ENCODE peak calls at places on chromosomes 1 and 21, in four cellular contexts. J, S, T and N are unnamed samples.

GRCh38 chr1:161261859-161262225 is 3.3 kb downstream of the PCP4L1 start:
- DNase-seq in J (no peak), S (no peak), T (no peak), N (no peak)

GRCh38 chr1:78884685-78885452 is 121.7 kb downstream of the ADGRL4 start:
- DNase-seq in S (no peak), J (no peak), T (no peak), N (peak; percentile 21)

GRCh38 chr1:47664356-47664755 is 226.5 kb downstream of the FOXD2 start:
- DNase-seq in S (no peak), T (no peak), J (no peak), N (no peak)

GRCh38 chr1:54230507-54231339 is 30.8 kb downstream of the MRPL37 start:
- DNase-seq in T (no peak), J (no peak), S (no peak), N (no peak)

GRCh38 chr1:154838988-154839387 is 31.1 kb downstream of the KCNN3 start:
- DNase-seq in J (no peak), T (no peak), S (no peak), N (no peak)

GRCh38 chr1:173568483-173568882 is 34.4 kb downstream of the SLC9C2 start:
- DNase-seq in J (no peak), T (no peak), S (no peak), N (no peak)

GRCh38 chr1:225428879-225429455 is 1.1 kb upstream of the LBR start:
- DNase-seq in J (no peak), T (no peak), S (no peak), N (no peak)

GRCh38 chr1:114219247-114219872 is 65.7 kb upstream of the SYT6 start:
- DNase-seq in T (no peak), S (peak; percentile 18), J (no peak), N (peak; percentile 2)

GRCh38 chr1:74053407-74053806 is 144.6 kb downstream of the LRRIQ3 start:
- DNase-seq in T (no peak), J (no peak), S (no peak), N (peak; percentile 0)

GRCh38 chr1:25529518-25530347 is 13.7 kb upstream of the LDLRAP1 start:
- DNase-seq in J (no peak), S (no peak), T (no peak), N (no peak)

GRCh38 chr1:229434005-229434640 is at the start of gene ACTA1:
- DNase-seq in S (no peak), J (no peak), T (no peak), N (no peak)

GRCh38 chr1:77794550-77794949 is 15.1 kb downstream of the MIGA1 start:
- DNase-seq in J (no peak), S (no peak), T (no peak), N (no peak)

GRCh38 chr1:245858683-245859509 is 648.2 kb downstream of the SMYD3 start:
- DNase-seq in T (no peak), J (no peak), S (no peak), N (peak; percentile 72)

GRCh38 chr1:47298025-47298699 is 15.8 kb downstream of the STIL start:
- DNase-seq in J (no peak), S (no peak), T (no peak), N (no peak)

GRCh38 chr1:78277253-78277652 is 213.5 kb upstream of the PTGFR start:
- DNase-seq in S (no peak), J (no peak), T (no peak), N (peak; percentile 85)

GRCh38 chr1:243493156-243494129 is 237.6 kb downstream of the SDCCAG8 start:
- DNase-seq in J (no peak), T (no peak), S (no peak), N (peak; percentile 61)

GRCh38 chr1:105027838-105028471 is 1278.3 kb downstream of the AMY1C start:
- DNase-seq in J (no peak), T (no peak), S (no peak), N (no peak)
- TF ChIP-seq MAFK in J (no peak), T (no peak), S (no peak), N (no peak)

GRCh38 chr1:52367272-52367671 is 1.3 kb upstream of the CC2D1B start:
- DNase-seq in T (no peak), J (no peak), S (no peak), N (no peak)

GRCh38 chr1:52364235-52364839 is 1.7 kb downstream of the CC2D1B start:
- DNase-seq in S (no peak), T (no peak), J (no peak), N (no peak)

GRCh38 chr1:52366517-52366827 is 467 bp upstream of the CC2D1B start:
- DNase-seq in S (no peak), J (no peak), T (no peak), N (no peak)

GRCh38 chr1:52365091-52365745 is 787 bp downstream of the CC2D1B start:
- DNase-seq in S (peak; percentile 78), J (peak; percentile 62), T (no peak), N (peak; percentile 69)

DNA sequence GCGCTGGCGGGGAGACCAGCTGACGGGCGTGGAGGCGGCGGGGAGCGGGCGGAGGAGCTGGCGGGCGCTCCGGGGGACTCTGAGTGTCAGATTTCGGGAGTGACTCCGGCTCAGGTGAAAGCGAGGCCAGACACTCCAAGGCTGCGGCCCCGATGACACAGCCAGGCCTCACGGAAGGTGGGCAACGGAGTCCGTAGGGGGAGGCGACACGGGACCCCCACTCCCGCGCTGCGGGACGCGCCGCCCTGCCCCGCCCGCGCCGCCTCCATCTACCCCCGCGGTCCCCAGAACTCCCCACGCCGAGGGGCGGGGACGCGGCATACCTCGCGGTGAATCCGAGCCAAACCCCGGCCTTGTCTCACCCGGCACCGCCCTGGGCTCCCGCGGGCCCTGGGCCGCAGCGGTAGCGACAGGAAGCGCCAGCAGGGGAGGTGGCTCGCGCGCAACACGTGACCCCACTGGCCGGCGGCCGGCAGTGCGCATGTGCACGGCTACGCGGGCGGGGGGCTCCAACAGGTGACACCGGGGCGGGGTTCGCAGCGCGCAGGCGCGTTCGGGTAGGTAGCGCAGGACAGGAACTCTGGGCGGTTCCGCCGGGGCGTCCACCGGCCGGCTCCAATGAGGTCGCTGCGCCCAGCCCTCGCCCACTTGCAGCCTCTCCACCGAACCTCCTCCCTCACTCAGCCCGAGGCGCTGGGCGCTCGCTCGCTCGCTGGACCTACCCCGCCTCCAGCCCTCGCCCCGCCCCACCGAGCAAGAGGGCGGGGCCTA is at the start of gene CC2D1B:
- DNase-seq in S (peak; percentile 100), J (peak; percentile 91), T (peak; percentile 95), N (peak; percentile 94)
- TF ChIP-seq MAFK in S (peak; percentile 4), J (no peak), T (no peak), N (no peak)

GRCh38 chr21:45209685-45210284 is 77.9 kb downstream of the POFUT2 start:
- DNase-seq in S (no peak), T (no peak), J (no peak), N (no peak)

GRCh38 chr21:45210461-45210983 is 77.2 kb downstream of the POFUT2 start:
- DNase-seq in S (no peak), J (no peak), T (no peak), N (no peak)

GRCh38 chr21:45209046-45209445 is 78.6 kb downstream of the POFUT2 start:
- DNase-seq in J (no peak), S (no peak), T (no peak), N (peak; percentile 87)

GRCh38 chr21:45208627-45208951 is 79.1 kb downstream of the POFUT2 start:
- DNase-seq in J (no peak), T (no peak), S (no peak), N (peak; percentile 54)

DNA sequence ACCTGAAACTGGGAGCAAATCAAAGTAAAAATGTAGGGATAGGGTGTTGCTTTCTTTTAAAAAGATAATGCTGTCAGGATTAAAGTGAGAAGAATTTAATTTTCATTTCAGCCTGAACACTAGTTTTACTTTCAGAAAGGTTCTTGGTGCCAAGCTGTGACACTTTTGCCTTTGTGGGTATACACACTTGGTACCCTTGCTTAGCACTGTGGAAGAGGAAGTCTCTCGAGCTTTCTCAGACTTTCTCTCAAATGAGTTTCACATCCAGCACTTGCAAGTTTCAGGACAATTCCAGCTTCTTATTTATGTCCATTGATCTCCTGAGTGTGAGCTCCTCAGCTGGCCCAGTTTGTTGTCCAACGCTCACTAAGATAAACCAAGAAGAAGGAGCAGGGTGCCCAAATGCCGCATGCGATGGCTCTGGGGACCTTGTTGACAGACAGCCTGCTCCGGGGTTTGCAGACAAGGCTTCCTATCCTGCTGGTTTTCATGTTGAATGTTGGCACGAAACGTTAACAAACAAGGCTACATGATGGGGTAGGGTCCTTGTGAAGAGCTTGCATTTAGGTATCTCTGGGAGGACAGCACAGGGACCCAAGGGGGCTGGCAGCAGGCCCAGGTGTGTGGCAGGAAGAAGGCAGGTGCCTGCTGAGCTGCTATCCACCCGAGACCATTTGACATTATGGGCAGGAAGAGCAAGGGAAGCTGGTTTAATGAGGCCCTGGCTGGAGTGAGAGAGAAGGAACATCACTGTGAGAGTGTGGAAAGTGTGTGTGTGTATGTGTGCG is 79.7 kb downstream of the POFUT2 start:
- DNase-seq in J (no peak), S (no peak), T (no peak), N (no peak)
- TF ChIP-seq MAFK in J (no peak), S (no peak), T (no peak), N (no peak)

GRCh38 chr1:2837316-2837715 is 35.8 kb upstream of the TTC34 start:
- DNase-seq in J (no peak), S (no peak), T (no peak), N (no peak)

GRCh38 chr1:2837823-2838222 is 36.3 kb upstream of the TTC34 start:
- DNase-seq in S (no peak), T (no peak), J (no peak), N (no peak)

GRCh38 chr1:2835650-2836159 is 34.2 kb upstream of the TTC34 start:
- DNase-seq in T (no peak), J (no peak), S (no peak), N (no peak)

GRCh38 chr1:2836333-2836970 is 35.0 kb upstream of the TTC34 start:
- DNase-seq in S (no peak), J (no peak), T (no peak), N (no peak)

DNA sequence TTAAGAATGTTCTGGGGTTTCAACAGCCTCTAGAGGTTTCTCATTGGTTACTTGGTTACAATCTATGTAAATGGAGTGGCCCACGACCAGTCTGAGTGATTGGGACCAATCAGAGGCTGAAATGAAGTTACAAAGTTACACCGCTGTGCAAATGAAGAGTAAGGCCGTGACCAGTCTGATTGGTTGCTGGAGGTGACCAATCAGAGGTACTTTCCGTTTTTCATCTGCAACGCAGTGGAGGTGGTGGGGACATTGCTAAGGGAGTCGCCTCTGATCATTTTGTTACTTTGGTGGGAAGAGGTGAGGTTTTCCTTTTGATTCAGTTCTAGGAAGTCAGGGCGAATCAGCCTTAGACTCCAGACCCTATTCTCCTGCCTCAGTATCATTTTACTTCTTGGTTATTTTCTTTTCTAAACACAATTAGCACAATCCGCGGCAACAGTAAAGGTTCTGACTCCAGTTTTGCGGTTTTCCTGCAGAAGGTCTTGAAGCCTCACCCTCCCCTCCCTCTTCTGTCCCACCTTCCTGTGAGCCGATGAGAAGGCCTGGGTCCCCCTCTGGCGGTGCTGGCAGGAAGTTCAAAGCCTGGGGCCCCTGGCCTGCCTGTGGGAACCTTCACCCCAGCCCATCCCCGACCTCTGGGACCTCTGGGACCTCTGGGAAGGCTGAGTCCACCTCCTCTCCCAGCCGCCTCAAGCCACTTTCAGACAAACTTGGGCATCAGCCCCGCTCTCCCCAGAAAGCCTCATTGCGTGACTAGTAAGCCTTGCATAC is 38.7 kb upstream of the TTC34 start:
- DNase-seq in S (peak; percentile 41), T (no peak), J (no peak), N (no peak)
- TF ChIP-seq MAFK in S (no peak), T (no peak), J (no peak), N (no peak)

DNA sequence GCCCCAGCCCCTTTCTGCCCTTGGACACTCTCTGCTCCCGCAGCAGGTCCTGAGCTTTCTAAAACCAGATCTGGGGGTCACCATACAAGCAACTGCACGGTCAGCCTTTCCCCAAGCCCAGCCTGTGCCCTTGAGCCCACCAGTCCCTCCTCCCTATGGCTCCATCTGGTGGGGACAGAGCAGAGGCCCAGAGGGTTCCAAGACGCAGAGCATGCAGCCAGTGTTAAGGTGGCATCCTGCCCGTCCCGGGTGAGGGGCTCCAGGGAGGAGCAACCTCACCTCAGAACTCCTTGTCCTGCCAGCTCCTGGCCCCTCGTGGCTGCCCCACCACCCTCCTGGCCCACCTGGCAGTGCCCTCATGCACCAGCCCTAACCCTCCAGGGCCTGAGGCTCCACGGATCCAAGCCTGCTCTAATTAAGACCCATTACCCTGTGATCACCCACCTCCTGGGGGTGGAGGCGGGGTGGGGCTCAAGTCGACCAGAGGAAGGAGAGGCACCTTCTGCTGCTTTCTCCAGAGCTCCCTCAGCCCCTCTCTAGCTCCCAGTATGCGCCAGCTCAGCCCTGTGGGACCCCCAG is 8.5 kb downstream of the CHD5 start:
- DNase-seq in S (peak; percentile 51), T (peak; percentile 35), J (peak; percentile 41), N (no peak)
- TF ChIP-seq MAFK in S (no peak), T (no peak), J (no peak), N (no peak)